ENCODE peak calls at places on chromosomes 3 and 15, in ten cellular contexts. I, A, M, Y, L, T, K, O, B and X are unnamed samples.

GRCh38 chr15:42274693-42274971 is 1.4 kb upstream of the TMEM87A start:
- DNase-seq in I (no peak), A (no peak), M (no peak), Y (no peak), L (no peak), T (no peak), K (peak; percentile 18), O (no peak), B (no peak), X (no peak)

GRCh38 chr3:12885585-12885934 is 44.2 kb upstream of the RPL32 start:
- DNase-seq in I (no peak), A (no peak), M (no peak), Y (no peak), L (no peak), T (no peak), K (no peak), O (no peak), B (no peak), X (no peak)

GRCh38 chr15:70249616-70250015 is 151.9 kb upstream of the TLE3 start:
- DNase-seq in I (no peak), A (no peak), M (no peak), Y (no peak), L (no peak), T (no peak), K (no peak), O (no peak), B (no peak), X (no peak)

GRCh38 chr3:144033235-144033579 is 61.6 kb downstream of the DIPK2A start:
- DNase-seq in I (no peak), A (no peak), M (no peak), Y (no peak), L (no peak), T (no peak), K (no peak), O (no peak), B (no peak), X (no peak)

GRCh38 chr3:196660381-196661166 is 21.1 kb downstream of the NRROS start:
- DNase-seq in I (no peak), A (no peak), M (no peak), Y (no peak), L (no peak), T (no peak), K (peak; percentile 72), O (no peak), B (no peak), X (no peak)

GRCh38 chr3:156553705-156554356 is 1.1 kb downstream of the SSR3 start:
- DNase-seq in I (no peak), A (no peak), M (peak; percentile 91), Y (peak; percentile 79), L (peak; percentile 53), T (peak; percentile 84), K (no peak), O (no peak), B (peak; percentile 54), X (no peak)

GRCh38 chr3:154132777-154133375 is 11.7 kb downstream of the ARHGEF26 start:
- DNase-seq in I (no peak), A (no peak), M (no peak), Y (peak; percentile 38), L (peak; percentile 51), T (peak; percentile 11), K (no peak), O (no peak), B (peak; percentile 39), X (no peak)

GRCh38 chr3:187739561-187740445 is 5.5 kb downstream of the BCL6 start:
- DNase-seq in I (peak; percentile 73), A (peak; percentile 91), M (peak; percentile 92), Y (peak; percentile 96), L (no peak), T (peak; percentile 89), K (peak; percentile 77), O (peak; percentile 86), B (peak; percentile 76), X (peak; percentile 82)

GRCh38 chr3:111598552-111598951 is 3.4 kb upstream of the ZBED2 start:
- DNase-seq in I (no peak), A (no peak), M (no peak), Y (no peak), L (no peak), T (no peak), K (no peak), O (no peak), B (no peak), X (no peak)

GRCh38 chr3:171959532-171960044 is 79.8 kb upstream of the FNDC3B start:
- DNase-seq in I (no peak), A (no peak), M (no peak), Y (no peak), L (no peak), T (no peak), K (no peak), O (no peak), B (peak; percentile 44), X (no peak)

GRCh38 chr15:62981071-62981470 is 61.5 kb upstream of the TPM1 start:
- DNase-seq in I (no peak), A (no peak), M (no peak), Y (no peak), L (no peak), T (no peak), K (no peak), O (no peak), B (no peak), X (no peak)

GRCh38 chr3:30227571-30228301 is 378.7 kb upstream of the TGFBR2 start:
- DNase-seq in I (no peak), A (no peak), M (peak; percentile 89), Y (peak; percentile 96), L (peak; percentile 79), T (peak; percentile 96), K (no peak), O (no peak), B (peak; percentile 77), X (peak; percentile 12)

GRCh38 chr3:156174229-156174847 is 54.0 kb downstream of the KCNAB1 start:
- DNase-seq in I (no peak), A (no peak), M (peak; percentile 71), Y (peak; percentile 67), L (no peak), T (peak; percentile 66), K (no peak), O (no peak), B (peak; percentile 44), X (no peak)

GRCh38 chr3:34066999-34067398 is 268.6 kb downstream of the PDCD6IP start:
- DNase-seq in I (no peak), A (no peak), M (no peak), Y (no peak), L (no peak), T (no peak), K (no peak), O (no peak), B (no peak), X (no peak)

GRCh38 chr15:67072442-67072841 is 7.0 kb downstream of the SMAD3 start:
- DNase-seq in I (no peak), A (no peak), M (no peak), Y (no peak), L (no peak), T (peak; percentile 33), K (no peak), O (no peak), B (no peak), X (no peak)
- H3K4me1 ChIP-seq in I (peaks cover 87% of the 10 kb centered on the region), A (peaks cover 55% of the 10 kb centered on the region), M (peaks cover 55% of the 10 kb centered on the region), Y (peaks cover 39% of the 10 kb centered on the region), L (peaks cover 90% of the 10 kb centered on the region), T (peaks cover 33% of the 10 kb centered on the region), K (peaks cover 22% of the 10 kb centered on the region), O (peaks cover 12% of the 10 kb centered on the region), B (peaks cover 55% of the 10 kb centered on the region), X (peaks cover 75% of the 10 kb centered on the region)

DNA sequence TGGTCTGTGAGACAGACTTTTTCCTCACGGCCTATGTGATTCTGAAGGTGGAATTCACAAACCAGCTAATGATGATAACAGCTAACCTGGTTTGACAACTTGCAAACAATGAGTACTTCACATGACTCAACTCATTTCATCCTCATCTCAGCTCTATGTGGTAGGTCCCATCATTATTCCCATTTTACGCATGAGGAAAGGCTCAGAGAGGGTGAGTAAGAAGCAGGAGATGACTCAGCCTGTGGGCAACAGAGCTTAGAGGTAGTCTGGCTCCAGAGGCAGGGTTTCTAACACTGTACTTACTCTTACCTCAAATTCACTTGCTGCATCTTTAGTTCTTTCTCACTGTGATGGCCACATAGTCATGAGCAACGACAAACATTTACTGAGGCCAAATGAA is 25.8 kb upstream of the PSMD6 start:
- DNase-seq in I (no peak), A (no peak), M (peak; percentile 77), Y (no peak), L (no peak), T (peak; percentile 74), K (no peak), O (no peak), B (peak; percentile 84), X (no peak)
- H3K27ac ChIP-seq in I (no peak overlapping the region), A (no peak overlapping the region), M (peak overlapping the region; percentile 52), Y (no peak overlapping the region), L (no peak overlapping the region), T (no peak overlapping the region), K (no peak overlapping the region), O (no peak overlapping the region), B (no peak overlapping the region), X (no peak overlapping the region)

DNA sequence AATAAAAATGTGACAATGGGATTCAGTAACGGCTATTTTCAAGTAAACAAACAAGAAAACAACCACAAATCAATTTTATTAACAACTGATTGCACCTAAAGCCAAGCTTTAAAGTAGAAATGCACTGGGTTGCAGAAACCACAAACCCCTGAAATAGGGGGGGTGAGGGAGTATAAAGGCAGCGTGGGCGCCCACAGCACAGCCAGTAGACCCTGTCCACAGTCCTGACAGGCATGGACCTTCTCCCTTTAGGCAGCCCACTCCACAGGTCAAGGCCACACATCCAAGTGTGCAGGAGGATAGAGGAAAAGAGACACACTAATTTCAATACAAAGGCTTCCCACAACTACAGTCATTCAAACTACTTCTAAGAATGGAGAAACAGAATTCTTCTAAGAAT is 48.8 kb downstream of the CHSY1 start:
- DNase-seq in I (no peak), A (no peak), M (no peak), Y (no peak), L (no peak), T (no peak), K (no peak), O (no peak), B (no peak), X (no peak)
- H3K4me1 ChIP-seq in I (peaks cover 52% of the 10 kb centered on the region), A (peaks cover 82% of the 10 kb centered on the region), M (peaks cover 77% of the 10 kb centered on the region), Y (peaks cover 51% of the 10 kb centered on the region), L (no peaks in the 10 kb centered on the region), T (peaks cover 38% of the 10 kb centered on the region), K (peaks cover 7% of the 10 kb centered on the region), O (peaks cover 14% of the 10 kb centered on the region), B (peaks cover 31% of the 10 kb centered on the region), X (peaks cover 97% of the 10 kb centered on the region)

DNA sequence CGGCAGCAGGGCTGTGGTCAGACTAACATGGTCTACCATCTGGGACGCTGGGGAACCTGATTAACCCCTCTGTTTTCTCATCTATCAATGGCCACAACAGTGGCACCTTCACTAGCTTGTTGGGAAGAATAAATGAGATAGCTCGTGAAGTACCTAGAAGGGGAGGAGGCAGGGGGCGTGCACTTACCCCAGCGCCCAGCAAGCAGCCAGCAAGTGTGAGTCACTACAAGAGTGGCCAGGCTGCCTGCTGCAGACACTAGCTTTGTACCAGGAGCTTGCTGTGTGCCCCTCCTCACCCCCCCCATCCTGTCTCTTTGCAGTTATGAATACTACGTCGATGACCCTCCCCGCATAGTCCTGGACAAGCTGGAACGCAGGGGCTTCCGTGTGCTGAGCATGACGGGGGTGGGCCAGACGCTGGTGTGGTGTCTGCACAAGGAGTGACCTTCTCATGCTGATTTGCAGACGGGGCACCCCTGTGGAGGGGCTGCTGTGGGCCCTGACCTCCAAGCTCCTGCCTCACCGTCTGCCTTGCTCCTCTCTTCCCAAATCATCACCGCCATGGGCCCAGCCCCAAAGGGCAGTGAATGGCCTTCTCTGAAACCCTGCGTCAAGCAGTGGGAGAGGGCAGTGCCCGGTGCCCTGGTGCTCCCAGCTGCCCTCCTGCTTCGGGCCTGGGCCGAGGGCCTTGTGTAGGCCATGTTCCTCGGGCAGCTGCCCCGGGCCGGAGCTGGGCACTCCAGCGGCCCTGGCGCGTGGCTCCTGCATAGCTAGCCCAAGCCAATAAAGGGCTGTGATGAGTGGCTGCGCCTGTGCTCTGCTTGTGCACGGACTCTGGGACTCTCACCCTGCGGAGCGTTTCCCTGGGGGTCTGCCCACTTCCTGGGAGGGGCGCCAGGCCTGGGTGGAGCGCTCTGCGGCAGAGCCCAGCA is 2.6 kb upstream of the C15orf62 start:
- DNase-seq in I (no peak), A (no peak), M (peak; percentile 57), Y (peak; percentile 45), L (no peak), T (peak; percentile 50), K (no peak), O (peak; percentile 54), B (no peak), X (no peak)
- H3K27ac ChIP-seq in I (no peak overlapping the region), A (no peak overlapping the region), M (no peak overlapping the region), Y (no peak overlapping the region), L (no peak overlapping the region), T (no peak overlapping the region), K (no peak overlapping the region), O (no peak overlapping the region), B (no peak overlapping the region), X (no peak overlapping the region)